ENCODE peak calls at places on chromosomes 13 and 19, in five cellular contexts. Q, I, R, P and X are unnamed samples.

GRCh38 chr19:17227798-17228367 is 1.9 kb downstream of the OCEL1 start:
- DNase-seq in Q (no peak), I (no peak), P (no peak), R (no peak), X (no peak)

GRCh38 chr19:30682576-30683536 is 310.7 kb downstream of the ZNF536 start:
- DNase-seq in Q (peak; percentile 69), P (peak; percentile 19), I (peak; percentile 82), R (peak; percentile 73), X (peak; percentile 76)

GRCh38 chr13:29858231-29858630 is 7.8 kb upstream of the UBL3 start:
- DNase-seq in Q (no peak), I (no peak), R (no peak), P (no peak), X (no peak)

GRCh38 chr13:39317284-39317683 is 279.0 kb downstream of the NHLRC3 start:
- DNase-seq in I (peak; percentile 62), P (no peak), Q (peak; percentile 61), R (peak; percentile 29), X (no peak)

GRCh38 chr13:28575200-28575599 is 80.3 kb upstream of the FLT1 start:
- DNase-seq in Q (no peak), P (no peak), I (no peak), R (no peak), X (no peak)

GRCh38 chr13:73934215-73934623 is 200.0 kb downstream of the KLF12 start:
- DNase-seq in R (no peak), P (no peak), Q (no peak), I (peak; percentile 43), X (no peak)

GRCh38 chr13:98978280-98978679 is 416 bp upstream of the DOCK9 start:
- DNase-seq in R (peak; percentile 84), I (peak; percentile 90), Q (no peak), P (no peak), X (peak; percentile 62)

GRCh38 chr19:35154535-35155406 is at the start of gene FXYD5:
- DNase-seq in P (peak; percentile 49), Q (peak; percentile 76), I (peak; percentile 80), R (peak; percentile 56), X (peak; percentile 78)

GRCh38 chr13:44116562-44117315 is 237.0 kb downstream of the LACC1 start:
- DNase-seq in P (no peak), R (no peak), I (peak; percentile 18), Q (no peak), X (no peak)

GRCh38 chr19:15672580-15673175 is at the start of gene CYP4F12:
- DNase-seq in P (no peak), Q (peak; percentile 75), R (no peak), I (no peak), X (peak; percentile 4)

GRCh38 chr13:75223981-75224742 is 257.8 kb downstream of the TBC1D4 start:
- DNase-seq in R (no peak), I (no peak), Q (no peak), P (no peak), X (no peak)

GRCh38 chr13:49412749-49413148 is 31.1 kb downstream of the CAB39L start:
- DNase-seq in P (no peak), R (no peak), I (no peak), Q (no peak), X (no peak)

GRCh38 chr13:99863789-99864626 is 107.6 kb downstream of the ZIC5 start:
- DNase-seq in I (no peak), Q (no peak), P (no peak), R (no peak), X (no peak)

GRCh38 chr13:113882266-113882627 is 18.4 kb upstream of the GAS6 start:
- DNase-seq in Q (peak; percentile 74), P (no peak), I (no peak), R (no peak), X (no peak)

GRCh38 chr13:51867062-51867461 is 5.3 kb downstream of the CCDC70 start:
- DNase-seq in R (no peak), Q (no peak), I (no peak), P (no peak), X (no peak)

GRCh38 chr19:17450264-17451075 is 2.0 kb upstream of the TMEM221 start:
- DNase-seq in R (no peak), Q (no peak), P (no peak), I (no peak), X (no peak)

GRCh38 chr13:114074671-114075315 is 57.6 kb downstream of the RASA3 start:
- DNase-seq in P (no peak), I (no peak), R (no peak), Q (no peak), X (no peak)

GRCh38 chr19:2514981-2515518 is 39.1 kb downstream of the GADD45B start:
- DNase-seq in P (no peak), I (no peak), R (no peak), Q (no peak), X (no peak)

GRCh38 chr19:50214699-50215543 is 11.5 kb downstream of the MYH14 start:
- DNase-seq in I (no peak), R (no peak), P (no peak), Q (no peak), X (no peak)

GRCh38 chr13:112244061-112244460 is 132.1 kb upstream of the SPACA7 start:
- DNase-seq in Q (no peak), P (no peak), R (no peak), I (no peak), X (no peak)

GRCh38 chr19:17347361-17347760 is 10.0 kb downstream of the GTPBP3 start:
- DNase-seq in I (peak; percentile 20), P (no peak), Q (no peak), R (no peak), X (no peak)

GRCh38 chr19:58560007-58560887 is 1.8 kb upstream of the UBE2M start:
- DNase-seq in I (no peak), Q (no peak), P (no peak), R (no peak), X (no peak)

GRCh38 chr19:51289635-51290034 is 21.8 kb upstream of the IGLON5 start:
- DNase-seq in Q (no peak), I (no peak), R (no peak), P (no peak), X (no peak)

GRCh38 chr13:75372517-75372916 is 109.5 kb downstream of the TBC1D4 start:
- DNase-seq in I (peak; percentile 62), P (no peak), Q (no peak), R (peak; percentile 48), X (peak; percentile 57)

GRCh38 chr19:40605201-40605971 is 4.2 kb downstream of the LTBP4 start:
- DNase-seq in Q (peak; percentile 66), R (peak; percentile 30), I (peak; percentile 31), P (peak; percentile 64), X (no peak)
- TF ChIP-seq CTCF in Q (no peak), R (no peak), I (peak; percentile 23), P (peak; percentile 38), X (peak; percentile 44)

DNA sequence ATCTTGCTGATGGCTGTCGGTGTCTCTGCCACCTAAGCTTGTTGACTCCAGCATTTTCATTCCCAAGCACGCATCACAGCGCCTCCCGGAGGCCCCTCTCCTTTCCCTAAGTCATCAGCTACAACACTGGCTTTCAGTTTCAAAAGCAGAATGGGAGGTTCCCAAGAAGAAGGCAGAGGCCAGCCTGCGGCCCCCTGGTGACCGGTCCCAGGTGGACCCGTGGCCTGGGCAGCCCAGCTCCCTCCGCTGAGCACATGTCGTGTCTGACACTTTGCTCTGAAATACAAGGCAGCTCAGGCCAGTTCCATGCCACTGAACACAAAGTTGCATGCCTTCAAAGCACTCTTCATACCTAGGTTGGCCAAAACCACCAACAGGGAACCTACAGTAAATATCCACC is 8.5 kb downstream of the MLLT1 start:
- DNase-seq in R (no peak), Q (no peak), I (peak; percentile 43), P (no peak), X (no peak)
- TF ChIP-seq CTCF in R (peak; percentile 44), Q (no peak), I (peak; percentile 43), P (no peak), X (peak; percentile 70)

GRCh38 chr19:19562665-19563347 is 24.7 kb downstream of the CILP2 start:
- DNase-seq in P (no peak), I (no peak), R (no peak), Q (no peak), X (no peak)
- TF ChIP-seq CTCF in P (peak; percentile 36), I (no peak), R (peak; percentile 6), Q (no peak), X (no peak)

GRCh38 chr19:32748497-32748896 is 28.9 kb downstream of the TDRD12 start:
- DNase-seq in R (no peak), P (no peak), I (no peak), Q (no peak), X (no peak)
- TF ChIP-seq CTCF in R (peak; percentile 45), P (peak; percentile 16), I (no peak), Q (no peak), X (peak; percentile 31)

GRCh38 chr19:633786-634639 is 676 bp upstream of the POLRMT start:
- DNase-seq in R (no peak), I (peak; percentile 11), P (no peak), Q (no peak), X (peak; percentile 5)

GRCh38 chr19:634975-635652 is 1.8 kb upstream of the POLRMT start:
- DNase-seq in I (no peak), R (no peak), Q (no peak), P (no peak), X (no peak)

GRCh38 chr19:629961-630714 is 3.2 kb downstream of the POLRMT start:
- DNase-seq in P (no peak), I (no peak), R (no peak), Q (no peak), X (no peak)

GRCh38 chr19:632228-633067 is 889 bp downstream of the POLRMT start:
- DNase-seq in R (peak; percentile 75), P (no peak), Q (no peak), I (peak; percentile 36), X (peak; percentile 41)

GRCh38 chr19:633068-633785 is at the start of gene POLRMT:
- DNase-seq in R (peak; percentile 97), P (peak; percentile 95), I (peak; percentile 98), Q (peak; percentile 98), X (peak; percentile 98)
- TF ChIP-seq CTCF in R (no peak), P (no peak), I (peak; percentile 19), Q (no peak), X (no peak)

GRCh38 chr13:53201454-53202225 is 173.0 kb downstream of the OLFM4 start:
- DNase-seq in R (no peak), I (no peak), P (no peak), Q (no peak), X (no peak)
- TF ChIP-seq CTCF in R (no peak), I (no peak), P (no peak), Q (no peak), X (peak; percentile 2)

DNA sequence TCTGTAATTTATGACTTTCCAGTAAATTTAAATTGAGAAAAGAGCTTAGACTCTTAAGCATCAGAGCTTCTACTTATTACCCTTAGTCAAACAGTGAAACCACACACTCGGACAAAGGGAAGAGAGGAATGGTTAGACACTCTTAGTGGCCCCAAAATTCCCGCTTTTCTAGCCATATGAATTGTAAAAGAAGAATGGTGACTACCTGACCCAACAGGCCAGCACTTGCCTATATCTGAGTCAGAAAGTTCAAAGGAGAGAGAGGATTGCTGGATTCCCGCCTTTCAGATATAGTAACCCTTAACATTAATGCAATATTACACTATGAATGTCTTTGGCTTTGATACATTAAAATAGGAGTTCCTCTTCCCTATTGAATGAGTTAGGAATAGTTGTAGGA is 317.3 kb downstream of the PCDH17 start:
- DNase-seq in P (no peak), Q (no peak), I (no peak), R (no peak), X (no peak)
- TF ChIP-seq CTCF in P (no peak), Q (no peak), I (no peak), R (no peak), X (no peak)

GRCh38 chr19:4388171-4389063 is 11.9 kb downstream of the SH3GL1 start:
- DNase-seq in R (no peak), P (no peak), Q (no peak), I (no peak), X (no peak)
- TF ChIP-seq CTCF in R (no peak), P (no peak), Q (no peak), I (no peak), X (no peak)